ENCODE peak calls at places on chromosome 6, in five cellular contexts. Y is mucosa of descending colon, M is adrenal gland, K is tibial artery, W is stomach. C is an unnamed sample.

GRCh38 chr6:121498481-121499276 is 63.2 kb downstream of the GJA1 start:
- DNase-seq in Y (no peak), M (no peak), K (no peak), W (no peak), C (no peak)

GRCh38 chr6:165697171-165697570 is 34.1 kb upstream of the PDE10A start:
- DNase-seq in Y (no peak), M (no peak), K (no peak), W (no peak), C (no peak)

GRCh38 chr6:33490198-33490597 is 35.8 kb downstream of the ZBTB9 start:
- DNase-seq in Y (no peak), M (no peak), K (no peak), W (no peak), C (no peak)

GRCh38 chr6:34346175-34347119 is 46.0 kb downstream of the NUDT3 start:
- DNase-seq in Y (no peak), M (no peak), K (no peak), W (no peak), C (no peak)

GRCh38 chr6:154981071-154981373 is 14.1 kb upstream of the TIAM2 start:
- DNase-seq in Y (no peak), M (no peak), K (no peak), W (peak; percentile 53), C (no peak)

GRCh38 chr6:152378154-152378553 is 259.0 kb downstream of the SYNE1 start:
- DNase-seq in Y (no peak), M (no peak), K (no peak), W (no peak), C (no peak)

GRCh38 chr6:112214749-112215269 is 39.6 kb downstream of the LAMA4 start:
- DNase-seq in Y (no peak), M (no peak), K (no peak), W (no peak), C (no peak)

GRCh38 chr6:37052027-37052628 is 46.7 kb downstream of the FGD2 start:
- DNase-seq in Y (peak; percentile 36), M (no peak), K (no peak), W (no peak), C (peak; percentile 16)

GRCh38 chr6:35089935-35090505 is 51.1 kb downstream of the TCP11 start:
- DNase-seq in Y (no peak), M (peak; percentile 47), K (no peak), W (peak; percentile 17), C (no peak)

GRCh38 chr6:165645919-165646318 is 17.1 kb downstream of the PDE10A start:
- DNase-seq in Y (no peak), M (no peak), K (no peak), W (no peak), C (no peak)

GRCh38 chr6:120274547-120274946 is 925.0 kb upstream of the MAN1A1 start:
- DNase-seq in Y (no peak), M (no peak), K (no peak), W (no peak), C (no peak)

GRCh38 chr6:21900730-21901129 is 307.2 kb downstream of the SOX4 start:
- DNase-seq in Y (no peak), M (no peak), K (no peak), W (no peak), C (no peak)

GRCh38 chr6:71621918-71622519 is 264.3 kb upstream of the RIMS1 start:
- DNase-seq in Y (no peak), M (no peak), K (no peak), W (no peak), C (no peak)

GRCh38 chr6:157908369-157909281 is 73.0 kb upstream of the SYNJ2 start:
- DNase-seq in Y (no peak), M (no peak), K (no peak), W (no peak), C (no peak)

GRCh38 chr6:21348462-21349195 is 244.9 kb upstream of the SOX4 start:
- DNase-seq in Y (no peak), M (no peak), K (no peak), W (no peak), C (no peak)

GRCh38 chr6:36598326-36598725 is 4.2 kb downstream of the SRSF3 start:
- DNase-seq in Y (no peak), M (peak; percentile 49), K (peak; percentile 23), W (no peak), C (no peak)

GRCh38 chr6:135667694-135668455 is 170.3 kb upstream of the AHI1 start:
- DNase-seq in Y (no peak), M (no peak), K (no peak), W (no peak), C (no peak)

GRCh38 chr6:20448828-20449227 is 47.1 kb downstream of the E2F3 start:
- DNase-seq in Y (no peak), M (no peak), K (no peak), W (no peak), C (peak; percentile 47)

GRCh38 chr6:136012948-136013347 is 161.4 kb downstream of the PDE7B start:
- DNase-seq in Y (no peak), M (no peak), K (no peak), W (no peak), C (no peak)

GRCh38 chr6:155580904-155581303 is 125.3 kb upstream of the NOX3 start:
- DNase-seq in Y (no peak), M (no peak), K (no peak), W (no peak), C (no peak)

GRCh38 chr6:149566372-149567193 is at the start of gene GINM1:
- DNase-seq in Y (peak; percentile 75), M (peak; percentile 66), K (peak; percentile 77), W (peak; percentile 63), C (peak; percentile 33)

GRCh38 chr6:139003751-139004150 is 15.7 kb upstream of the REPS1 start:
- DNase-seq in Y (no peak), M (no peak), K (no peak), W (no peak), C (no peak)

GRCh38 chr6:37648465-37649330 is 49.0 kb downstream of the MDGA1 start:
- DNase-seq in Y (peak; percentile 42), M (no peak), K (no peak), W (peak; percentile 57), C (no peak)

GRCh38 chr6:70280462-70280861 is 22.4 kb downstream of the COL9A1 start:
- DNase-seq in Y (peak; percentile 36), M (no peak), K (no peak), W (no peak), C (no peak)

GRCh38 chr6:84027340-84028183 is 6.0 kb upstream of the MRAP2 start:
- DNase-seq in Y (peak; percentile 60), M (peak; percentile 64), K (peak; percentile 82), W (peak; percentile 67), C (no peak)

GRCh38 chr6:116280161-116280959 is 630 bp upstream of the TSPYL1 start:
- DNase-seq in Y (no peak), M (no peak), K (no peak), W (no peak), C (no peak)

GRCh38 chr6:166381733-166382499 is 824 bp downstream of the MPC1 start:
- DNase-seq in Y (peak; percentile 97), M (peak; percentile 84), K (peak; percentile 76), W (peak; percentile 92), C (peak; percentile 76)

GRCh38 chr6:45423111-45423900 is 45.6 kb upstream of the SUPT3H start:
- DNase-seq in Y (peak; percentile 49), M (no peak), K (peak; percentile 73), W (peak; percentile 31), C (peak; percentile 27)

GRCh38 chr6:89048985-89049384 is 31.6 kb upstream of the PNRC1 start:
- DNase-seq in Y (no peak), M (peak; percentile 58), K (no peak), W (no peak), C (no peak)

GRCh38 chr6:134593887-134594286 is 276.0 kb upstream of the SGK1 start:
- DNase-seq in Y (no peak), M (no peak), K (no peak), W (no peak), C (no peak)

GRCh38 chr6:53136000-53136609 is 12.5 kb downstream of the GCM1 start:
- DNase-seq in Y (no peak), M (no peak), K (no peak), W (no peak), C (no peak)

GRCh38 chr6:87551799-87552198 is 38.0 kb downstream of the RARS2 start:
- DNase-seq in Y (no peak), M (no peak), K (no peak), W (no peak), C (no peak)

GRCh38 chr6:87561012-87561411 is 28.8 kb downstream of the RARS2 start:
- DNase-seq in Y (no peak), M (no peak), K (no peak), W (no peak), C (peak; percentile 42)

GRCh38 chr6:87558446-87558845 is 31.3 kb downstream of the RARS2 start:
- DNase-seq in Y (no peak), M (no peak), K (no peak), W (no peak), C (no peak)

GRCh38 chr6:87553159-87553765 is 36.5 kb downstream of the RARS2 start:
- DNase-seq in Y (no peak), M (no peak), K (no peak), W (no peak), C (no peak)

GRCh38 chr6:87555506-87555905 is 34.3 kb downstream of the RARS2 start:
- DNase-seq in Y (no peak), M (no peak), K (no peak), W (no peak), C (no peak)
- H3K36me3 ChIP-seq in Y (no peaks in the 10 kb centered on the region), M (peaks cover 30% of the 10 kb centered on the region), K (peaks cover 35% of the 10 kb centered on the region), W (peaks cover 70% of the 10 kb centered on the region), C (peaks cover 28% of the 10 kb centered on the region)

GRCh38 chr6:18248698-18249097 is 15.6 kb downstream of the DEK start:
- DNase-seq in Y (no peak), M (no peak), K (no peak), W (no peak), C (no peak)
- H3K36me3 ChIP-seq in Y (no peaks in the 10 kb centered on the region), M (peaks cover 15% of the 10 kb centered on the region), K (peaks cover 41% of the 10 kb centered on the region), W (peaks cover 66% of the 10 kb centered on the region), C (peaks cover 92% of the 10 kb centered on the region)

GRCh38 chr6:148548065-148548748 is 198.6 kb upstream of the UST start:
- DNase-seq in Y (no peak), M (peak; percentile 55), K (no peak), W (no peak), C (no peak)
- H3K36me3 ChIP-seq in Y (no peaks in the 10 kb centered on the region), M (peaks cover 28% of the 10 kb centered on the region), K (peaks cover 60% of the 10 kb centered on the region), W (peaks cover 66% of the 10 kb centered on the region), C (no peaks in the 10 kb centered on the region)

GRCh38 chr6:143782517-143782916 is 60.6 kb upstream of the LTV1 start:
- DNase-seq in Y (no peak), M (no peak), K (no peak), W (no peak), C (no peak)

GRCh38 chr6:143774347-143774746 is 68.8 kb upstream of the LTV1 start:
- DNase-seq in Y (no peak), M (no peak), K (no peak), W (no peak), C (no peak)

GRCh38 chr6:143783077-143783476 is 60.1 kb upstream of the LTV1 start:
- DNase-seq in Y (no peak), M (no peak), K (no peak), W (no peak), C (no peak)

GRCh38 chr6:143775326-143775725 is 67.8 kb upstream of the LTV1 start:
- DNase-seq in Y (no peak), M (no peak), K (no peak), W (no peak), C (no peak)

DNA sequence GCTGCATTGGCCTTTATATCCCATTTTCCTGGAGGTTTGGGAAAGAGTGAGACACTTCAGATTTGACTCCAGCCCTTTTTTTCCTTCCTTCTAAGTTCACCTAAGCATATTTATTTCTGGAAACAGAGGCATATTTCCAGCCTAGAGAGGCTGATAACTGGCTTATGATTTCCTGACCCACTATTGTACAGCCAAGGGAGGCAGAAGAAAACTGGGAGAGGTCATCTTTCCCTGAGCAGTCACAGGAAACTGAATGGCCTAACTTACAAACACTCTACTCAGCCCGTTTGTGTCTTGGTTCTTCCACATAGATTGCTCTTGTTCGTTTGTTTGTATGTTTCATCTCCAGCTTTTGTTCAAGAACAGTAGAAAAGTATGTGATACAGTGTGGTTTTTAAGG is 64.2 kb upstream of the LTV1 start:
- DNase-seq in Y (no peak), M (no peak), K (no peak), W (no peak), C (no peak)
- H3K36me3 ChIP-seq in Y (no peaks in the 10 kb centered on the region), M (peaks cover 28% of the 10 kb centered on the region), K (no peaks in the 10 kb centered on the region), W (peaks cover 15% of the 10 kb centered on the region), C (no peaks in the 10 kb centered on the region)

C was measured in HAP-1.